ENCODE peak calls at places on chromosomes 6 and 20, in nine cellular contexts. R, O, S, T, I, E, Y, G and P are unnamed samples. For H3K4me1, the result is how much of the 10 kb centered on the place peaks cover.

GRCh38 chr6:137497722-137498463 is 3.7 kb upstream of the OLIG3 start:
- DNase-seq in E (peak), R (no peak), G (no peak), Y (no peak), O (peak), T (no peak), S (no peak), I (no peak), P (no peak)

GRCh38 chr20:11780765-11781369 is 136.8 kb upstream of the BTBD3 start:
- DNase-seq in T (no peak), Y (no peak), I (no peak), S (no peak), O (no peak), E (no peak), G (no peak), R (no peak), P (no peak)

GRCh38 chr6:47464052-47464451 is 13.5 kb upstream of the CD2AP start:
- DNase-seq in R (no peak), S (no peak), T (no peak), G (no peak), E (no peak), O (no peak), Y (no peak), I (no peak), P (no peak)

GRCh38 chr6:144265390-144265789 is 19.7 kb upstream of the UTRN start:
- DNase-seq in Y (peak), S (peak), I (peak), G (no peak), E (no peak), O (peak), R (no peak), T (peak), P (no peak)

GRCh38 chr6:82980086-82980485 is 85.6 kb downstream of the UBE3D start:
- DNase-seq in G (no peak), S (peak), Y (no peak), E (no peak), O (no peak), I (no peak), T (no peak), R (no peak), P (no peak)

GRCh38 chr20:48040051-48040450 is 254.8 kb upstream of the SULF2 start:
- DNase-seq in R (no peak), I (no peak), Y (no peak), S (no peak), G (no peak), E (no peak), O (no peak), T (no peak), P (no peak)

GRCh38 chr6:154923199-154923869 is 71.8 kb upstream of the TIAM2 start:
- DNase-seq in I (peak), Y (no peak), E (no peak), R (no peak), S (peak), O (peak), G (no peak), T (no peak), P (no peak)

GRCh38 chr6:129141499-129141898 is 258.6 kb downstream of the LAMA2 start:
- DNase-seq in Y (no peak), G (no peak), O (no peak), T (no peak), R (no peak), S (no peak), E (no peak), I (no peak), P (no peak)

DNA sequence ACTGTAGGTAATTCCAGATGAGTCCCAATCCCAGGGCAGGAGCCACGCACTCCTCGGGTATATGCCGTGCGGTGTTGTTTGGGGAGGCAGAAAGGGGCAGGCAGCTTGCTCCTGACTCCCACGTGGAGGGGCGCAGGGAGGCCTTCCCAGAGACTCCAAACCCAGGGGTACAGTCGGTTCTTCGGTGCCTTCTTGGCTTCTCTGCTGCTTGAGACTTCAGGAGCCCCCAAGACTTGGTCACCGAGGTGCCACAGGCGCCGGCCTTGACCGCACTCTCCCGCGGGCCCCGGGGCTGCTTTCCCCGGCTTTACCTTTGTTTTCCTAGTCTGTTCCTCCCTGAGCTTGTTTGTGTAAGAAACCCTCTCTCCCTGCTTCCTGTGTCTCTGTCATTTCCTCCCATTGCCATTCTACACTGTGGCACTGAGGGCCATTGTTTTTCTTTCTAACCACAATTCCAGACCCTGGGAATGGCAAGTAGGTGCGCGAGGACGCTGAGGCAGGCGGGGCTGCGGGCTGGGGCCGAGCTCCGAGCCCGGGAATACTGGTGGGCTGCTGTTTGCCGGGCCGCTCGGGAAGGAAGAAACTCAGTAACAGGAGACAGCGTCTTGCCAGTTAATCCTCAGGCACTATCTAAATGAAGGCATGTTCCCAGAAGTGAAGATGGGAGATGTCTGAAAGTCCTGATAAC is 215.6 kb upstream of the HEY2 start:
- DNase-seq in T (no peak), E (no peak), R (no peak), G (no peak), Y (no peak), I (peak), S (no peak), O (peak), P (no peak)
- H3K4me1 ChIP-seq in T (under half), E (under half), R (under half), G (under half), Y (under half), I (under half), S (under half), O (under half), P (under half)

GRCh38 chr6:11386323-11386722 is 151.2 kb upstream of the TMEM170B start:
- DNase-seq in R (no peak), T (no peak), S (no peak), Y (no peak), E (no peak), I (no peak), G (no peak), O (no peak), P (no peak)
- H3K4me3 ChIP-seq in R (no peak), T (no peak), S (no peak), Y (no peak), E (no peak), I (no peak), G (no peak), O (no peak), P (no peak)

DNA sequence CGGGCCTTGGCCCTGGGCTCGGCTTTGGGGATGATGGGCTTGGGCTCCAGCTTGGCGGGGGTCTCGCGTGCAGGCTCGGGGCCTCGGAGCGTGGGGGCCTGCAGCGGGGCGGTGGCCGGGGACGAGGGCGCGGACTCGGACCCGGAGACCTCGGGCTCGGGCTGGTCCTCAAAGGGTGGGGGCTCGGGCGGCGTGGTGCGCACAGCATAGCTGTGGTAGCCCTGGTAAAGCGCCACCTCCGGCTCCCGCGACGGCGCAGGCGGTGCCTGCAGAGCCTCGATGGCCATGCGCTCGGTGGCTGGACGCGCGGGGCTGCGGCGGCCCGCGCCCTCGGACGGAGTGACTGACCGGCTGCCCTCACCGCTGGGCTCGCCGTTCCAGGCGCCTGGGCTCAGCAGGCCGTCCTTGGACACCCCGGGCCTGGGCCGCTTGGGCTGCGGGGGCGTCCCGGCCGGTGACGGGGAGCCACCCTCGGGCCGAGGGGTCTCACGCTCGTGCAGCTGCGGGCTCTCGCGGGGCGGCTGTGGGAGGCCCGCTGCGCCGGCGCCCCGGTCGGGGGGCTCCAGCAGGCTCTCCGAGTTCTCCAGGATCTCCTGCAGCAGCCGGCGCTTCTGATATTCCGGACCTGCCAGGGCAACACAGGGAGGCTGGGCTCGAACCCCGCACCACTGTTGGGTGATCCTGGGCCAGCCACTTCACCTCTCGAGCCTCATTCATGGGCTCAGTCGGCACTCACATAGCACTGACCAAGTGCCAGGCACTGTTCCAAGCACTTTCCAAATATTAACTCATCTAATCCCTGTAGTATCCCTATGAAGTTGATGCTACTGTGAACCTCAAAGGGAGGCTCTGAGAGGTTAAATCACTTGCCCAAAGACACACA is 71.0 kb downstream of the JPH2 start:
- DNase-seq in T (no peak), R (no peak), S (no peak), O (peak), I (no peak), E (no peak), Y (no peak), G (no peak), P (no peak)
- H3K4me1 ChIP-seq in T (under half), R (under half), S (under half), O (under half), I (under half), E (under half), Y (under half), G (half or more), P (under half)

DNA sequence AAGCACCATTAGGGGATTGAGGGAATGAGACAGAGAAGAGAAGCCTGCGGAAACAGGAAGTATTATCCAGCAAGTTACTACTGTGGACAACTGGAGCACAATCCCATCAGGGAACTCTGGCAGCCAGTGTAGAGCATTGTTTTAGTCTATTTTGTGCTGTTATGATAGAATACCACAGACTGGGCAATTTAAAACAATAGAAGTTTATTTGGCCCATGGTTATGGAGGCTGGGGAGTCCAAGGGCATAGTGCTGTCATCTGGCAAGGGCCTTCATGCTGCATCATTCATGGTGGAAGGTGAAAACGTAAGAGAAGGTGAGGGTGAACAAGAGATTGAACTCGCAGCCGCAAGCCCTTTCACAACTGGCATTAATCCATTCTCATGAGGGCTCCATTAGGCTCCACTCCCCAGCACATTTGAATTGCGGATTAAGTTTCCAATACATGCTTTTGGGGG is 43.5 kb upstream of the SLC9A8 start:
- DNase-seq in G (no peak), S (no peak), I (no peak), O (no peak), Y (no peak), E (no peak), R (no peak), T (no peak), P (no peak)
- H3K4me3 ChIP-seq in G (no peak), S (no peak), I (no peak), O (no peak), Y (no peak), E (no peak), R (no peak), T (no peak), P (no peak)

DNA sequence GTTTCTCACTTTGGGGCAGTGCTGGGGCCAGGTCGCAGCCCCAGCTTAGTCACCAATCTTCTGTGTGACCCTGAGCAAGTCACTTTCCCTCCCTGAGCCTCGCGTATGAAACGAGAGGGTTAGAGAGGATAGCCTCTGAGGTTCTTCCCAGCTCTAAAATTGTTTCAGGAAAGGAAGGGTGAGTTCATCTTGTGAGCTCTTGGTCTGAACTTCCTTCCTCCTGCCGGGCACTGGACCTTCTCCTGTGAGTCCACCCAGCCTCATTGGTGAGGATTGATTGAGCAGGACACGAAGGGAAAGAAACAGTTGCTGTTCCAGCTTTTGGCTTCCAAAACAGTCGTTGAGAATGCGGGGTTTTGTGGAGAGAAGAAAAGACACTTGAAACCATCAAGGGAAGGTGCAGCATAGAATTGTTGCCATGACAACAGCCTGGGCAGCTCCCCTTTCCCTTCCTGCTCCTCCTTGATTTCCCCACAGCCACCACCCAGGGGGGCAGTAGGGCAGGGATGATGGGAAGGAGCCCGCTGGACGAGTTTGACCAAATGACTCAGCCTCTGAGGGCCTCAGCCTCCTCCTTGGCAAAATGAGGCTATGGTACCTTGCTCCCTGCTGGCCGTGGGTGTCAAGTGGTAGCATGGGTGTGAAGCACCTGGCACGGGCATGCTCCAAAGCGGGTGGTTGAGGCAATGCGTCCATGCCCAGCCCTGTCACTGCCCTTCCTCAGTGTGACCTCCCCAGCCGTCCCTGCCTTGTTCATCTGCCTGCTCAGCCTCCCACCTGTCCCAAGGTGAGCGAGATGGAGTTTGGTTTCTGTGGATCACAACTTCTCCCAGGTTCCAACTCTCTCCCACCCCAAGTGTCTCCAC is 107.8 kb downstream of the CDC5L start:
- DNase-seq in S (no peak), I (no peak), G (no peak), O (no peak), Y (no peak), R (no peak), E (peak), T (no peak), P (no peak)
- H3K4me1 ChIP-seq in S (under half), I (under half), G (under half), O (under half), Y (under half), R (under half), E (under half), T (under half), P (under half)